ENCODE peak calls at places on chromosome 15, in five cellular contexts. A is endothelial cell of umbilical vein, G is transverse colon, X is suprapubic skin, Y is sigmoid colon. U is an unnamed sample.

GRCh38 chr15:40501487-40501886 is 30.7 kb downstream of the CHST14 start:
- DNase-seq in X (no peak), G (no peak), A (no peak), Y (no peak), U (no peak)

GRCh38 chr15:39580117-39580629 is 706 bp upstream of the THBS1 start:
- DNase-seq in Y (peak; percentile 97), A (peak; percentile 93), X (peak; percentile 96), G (peak; percentile 95), U (peak; percentile 92)

GRCh38 chr15:86863226-86863915 is 783.7 kb downstream of the AGBL1 start:
- DNase-seq in X (no peak), A (no peak), G (no peak), Y (no peak), U (no peak)

GRCh38 chr15:25763954-25764353 is 99.2 kb downstream of the ATP10A start:
- DNase-seq in G (no peak), A (no peak), X (no peak), Y (no peak), U (no peak)

GRCh38 chr15:47607750-47608149 is 109.6 kb upstream of the SEMA6D start:
- DNase-seq in X (no peak), A (peak; percentile 44), Y (no peak), G (no peak), U (no peak)

GRCh38 chr15:77606142-77607034 is 26.3 kb downstream of the LINGO1 start:
- DNase-seq in X (no peak), G (peak; percentile 55), Y (no peak), A (peak; percentile 41), U (no peak)

GRCh38 chr15:61119556-61119955 is 109.5 kb downstream of the RORA start:
- DNase-seq in Y (no peak), G (no peak), A (no peak), X (no peak), U (no peak)

GRCh38 chr15:60528530-60528929 is 49.6 kb upstream of the ICE2 start:
- DNase-seq in A (peak; percentile 34), Y (no peak), G (no peak), X (no peak), U (no peak)

GRCh38 chr15:35559683-35560082 is 13.7 kb upstream of the DPH6 start:
- DNase-seq in X (no peak), A (no peak), G (no peak), Y (no peak), U (no peak)

GRCh38 chr15:57377478-57377847 is 1.2 kb downstream of the CGNL1 start:
- DNase-seq in X (no peak), Y (no peak), G (no peak), A (peak; percentile 41), U (no peak)

GRCh38 chr15:83845230-83845629 is 191.3 kb downstream of the ADAMTSL3 start:
- DNase-seq in X (no peak), G (no peak), Y (no peak), A (no peak), U (no peak)

GRCh38 chr15:59232476-59232875 is 25.8 kb downstream of the LDHAL6B start:
- DNase-seq in G (no peak), Y (no peak), A (peak; percentile 96), X (no peak), U (no peak)

GRCh38 chr15:33729648-33730047 is 238.6 kb upstream of the CHRM5 start:
- DNase-seq in G (no peak), A (peak; percentile 34), X (no peak), Y (no peak), U (no peak)

GRCh38 chr15:52020253-52021085 is 1.4 kb downstream of the MAPK6 start:
- DNase-seq in A (peak; percentile 69), X (no peak), G (no peak), Y (no peak), U (no peak)

GRCh38 chr15:98120561-98120960 is 160.1 kb downstream of the ARRDC4 start:
- DNase-seq in X (no peak), G (no peak), Y (no peak), A (no peak), U (no peak)

GRCh38 chr15:75350601-75351331 is 3.9 kb downstream of the NEIL1 start:
- DNase-seq in X (no peak), G (no peak), Y (no peak), A (no peak), U (no peak)

GRCh38 chr15:60535743-60536142 is 56.8 kb upstream of the ICE2 start:
- DNase-seq in G (no peak), Y (no peak), A (no peak), X (no peak), U (no peak)

GRCh38 chr15:46854559-46854958 is 862.7 kb upstream of the SEMA6D start:
- DNase-seq in X (no peak), A (no peak), Y (no peak), G (no peak), U (no peak)

GRCh38 chr15:99708563-99708962 is 24.7 kb downstream of the LYSMD4 start:
- DNase-seq in A (peak; percentile 93), Y (peak; percentile 91), G (peak; percentile 77), X (no peak), U (peak; percentile 93)

GRCh38 chr15:98801234-98801561 is 152.9 kb downstream of the IGF1R start:
- DNase-seq in Y (no peak), A (peak; percentile 49), G (no peak), X (no peak), U (no peak)

GRCh38 chr15:65184305-65184943 is 718 bp downstream of the CLPX start:
- DNase-seq in A (peak; percentile 79), Y (peak; percentile 86), G (peak; percentile 73), X (no peak), U (peak; percentile 78)

DNA sequence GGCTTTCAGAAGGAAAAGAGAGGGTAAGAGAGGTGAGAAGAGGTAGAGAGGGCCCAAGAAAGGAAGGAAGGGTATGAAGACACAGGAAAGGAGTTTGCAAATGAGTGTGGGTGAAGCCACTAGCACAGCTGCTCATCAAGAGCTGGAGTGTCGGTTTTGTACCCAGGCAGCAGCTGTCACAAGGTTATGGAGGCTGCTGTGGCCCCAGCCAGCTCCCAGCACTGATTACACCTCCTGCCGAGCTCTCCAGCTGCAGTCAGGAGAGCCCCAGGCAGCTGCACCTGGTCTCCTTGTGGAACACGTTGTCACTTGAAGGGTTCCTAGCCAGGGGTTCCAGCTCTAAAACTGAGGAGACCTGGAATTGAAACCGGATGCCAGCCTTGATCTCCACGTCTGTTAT is 60.4 kb upstream of the CHD2 start:
- DNase-seq in G (peak; percentile 50), A (no peak), X (no peak), Y (no peak), U (no peak)
- H3K27ac ChIP-seq in G (no peak overlapping the region), A (no peak overlapping the region), X (no peak overlapping the region), Y (no peak overlapping the region), U (peak overlapping the region; percentile 41)

GRCh38 chr15:93020976-93021772 is 67.8 kb downstream of the RGMA start:
- DNase-seq in A (no peak), G (no peak), Y (no peak), X (no peak), U (no peak)

GRCh38 chr15:93018574-93018973 is 70.4 kb downstream of the RGMA start:
- DNase-seq in Y (no peak), X (no peak), G (no peak), A (no peak), U (no peak)

GRCh38 chr15:93019971-93020370 is 69.0 kb downstream of the RGMA start:
- DNase-seq in X (peak; percentile 53), A (no peak), Y (no peak), G (no peak), U (no peak)

GRCh38 chr15:93019091-93019490 is 69.9 kb downstream of the RGMA start:
- DNase-seq in G (no peak), Y (no peak), X (no peak), A (no peak), U (no peak)

GRCh38 chr15:93017521-93017920 is 71.5 kb downstream of the RGMA start:
- DNase-seq in G (no peak), Y (no peak), X (no peak), A (no peak), U (no peak)
- H3K36me3 ChIP-seq in G (peaks cover 6% of the 10 kb centered on the region), Y (peaks cover 72% of the 10 kb centered on the region), X (peaks cover 98% of the 10 kb centered on the region), A (peaks cover 55% of the 10 kb centered on the region), U (peaks cover 98% of the 10 kb centered on the region)

GRCh38 chr15:68501616-68502015 is 69.7 kb upstream of the ITGA11 start:
- DNase-seq in A (no peak), Y (no peak), G (no peak), X (no peak), U (no peak)
- TF ChIP-seq POLR2AphosphoS5 in A (no peak), Y (no peak), G (no peak), X (no peak), U (no peak)

DNA sequence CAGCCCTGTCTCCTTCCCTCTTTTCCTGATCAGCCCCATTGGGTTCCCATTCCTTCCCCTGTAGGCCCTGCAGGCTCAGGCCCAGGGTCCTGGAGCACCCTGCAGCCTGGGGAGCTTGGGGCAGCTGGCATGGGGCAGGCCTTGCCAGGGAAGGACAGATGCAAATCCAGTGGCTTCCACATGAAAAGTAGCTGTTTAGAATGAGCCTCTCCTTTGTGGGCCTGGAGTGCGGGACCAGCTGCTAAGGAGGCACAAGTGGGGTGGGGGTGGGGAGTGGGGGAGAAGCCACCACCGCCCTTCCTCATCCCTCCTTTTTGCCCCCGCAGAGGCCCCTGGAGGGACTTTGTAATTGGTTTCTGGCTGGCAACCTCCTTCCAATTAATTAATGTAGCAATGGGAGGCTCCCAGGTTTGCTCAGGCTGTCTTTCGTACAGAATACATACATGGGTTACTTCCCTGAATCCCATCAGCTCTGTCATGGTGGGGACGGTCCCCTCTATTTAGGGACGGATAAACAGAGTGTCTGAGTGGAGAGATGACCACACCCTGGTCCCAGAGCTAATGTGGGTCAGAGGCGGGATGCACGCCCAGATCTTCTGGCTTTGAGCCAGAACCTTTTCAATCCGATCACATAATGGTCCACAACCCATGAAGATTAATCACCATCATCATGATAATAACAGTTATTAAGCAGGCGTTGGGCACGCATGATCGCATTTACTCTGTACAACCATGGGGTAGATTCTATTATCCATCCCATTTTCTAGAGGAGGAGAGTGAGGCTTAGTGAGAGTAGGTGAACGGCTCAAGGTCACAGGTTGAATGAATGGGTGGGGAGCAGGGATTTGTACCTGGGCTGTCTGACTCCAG is 6.1 kb downstream of the CORO2B start:
- DNase-seq in A (no peak), G (no peak), X (no peak), Y (no peak), U (no peak)
- H3K27ac ChIP-seq in A (no peak overlapping the region), G (no peak overlapping the region), X (peak overlapping the region; percentile 28), Y (peak overlapping the region; percentile 43), U (no peak overlapping the region)

DNA sequence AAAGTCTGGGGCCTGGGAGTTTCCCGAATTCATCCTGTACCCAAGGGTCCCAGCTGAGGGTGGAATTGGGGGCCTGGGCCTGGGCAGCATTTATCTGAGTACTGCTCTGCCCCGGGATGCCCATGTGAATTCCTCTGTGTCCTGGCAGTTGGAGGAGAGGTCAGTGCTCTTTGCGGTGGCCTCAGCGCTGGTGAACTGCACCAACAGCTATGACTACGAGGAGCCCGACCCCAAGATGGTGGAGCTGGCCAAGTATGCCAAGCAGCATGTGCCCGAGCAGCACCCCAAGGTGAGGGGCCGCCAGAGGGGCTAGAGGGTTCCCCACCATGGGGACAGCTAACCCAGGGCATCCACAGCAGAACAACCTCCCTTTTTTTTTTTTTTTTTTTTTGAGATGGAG is 6.2 kb upstream of the RCCD1 start:
- DNase-seq in A (no peak), Y (no peak), X (no peak), G (no peak), U (no peak)
- H3K36me3 ChIP-seq in A (peaks cover 19% of the 10 kb centered on the region), Y (peaks cover 74% of the 10 kb centered on the region), X (peaks cover 98% of the 10 kb centered on the region), G (peaks cover 6% of the 10 kb centered on the region), U (peaks cover 40% of the 10 kb centered on the region)

GRCh38 chr15:70324001-70324974 is 226.6 kb upstream of the TLE3 start:
- DNase-seq in Y (peak; percentile 79), X (no peak), A (no peak), G (no peak), U (peak; percentile 30)
- TF ChIP-seq POLR2AphosphoS5 in Y (peak; percentile 44), X (no peak), A (no peak), G (no peak), U (no peak)

GRCh38 chr15:50238263-50238662 is 27.3 kb downstream of the HDC start:
- DNase-seq in A (no peak), X (no peak), Y (no peak), G (no peak), U (no peak)
- H3K27ac ChIP-seq in A (no peak overlapping the region), X (no peak overlapping the region), Y (no peak overlapping the region), G (no peak overlapping the region), U (no peak overlapping the region)

U was measured in upper lobe of left lung.